ENCODE peak calls at places on chromosomes 5 and 9, in nine cellular contexts. R, F, W, H, E, M, X, C and B are unnamed samples.

GRCh38 chr9:111050819-111051218 is 12.5 kb upstream of the LPAR1 start:
- DNase-seq in R (no peak), F (peak), W (peak), H (no peak), E (peak), M (no peak), X (no peak), C (no peak), B (peak)

GRCh38 chr9:81613002-81613750 is 76.2 kb downstream of the TLE1 start:
- DNase-seq in R (peak), F (peak), W (peak), H (peak), E (peak), M (no peak), X (peak), C (no peak), B (peak)

GRCh38 chr5:67402526-67402925 is 205.9 kb upstream of the CD180 start:
- DNase-seq in R (no peak), F (no peak), W (no peak), H (no peak), E (no peak), M (no peak), X (no peak), C (no peak), B (no peak)

GRCh38 chr5:135236951-135237791 is 161.9 kb downstream of the MACROH2A1 start:
- DNase-seq in R (no peak), F (no peak), W (no peak), H (peak), E (no peak), M (no peak), X (no peak), C (no peak), B (no peak)

GRCh38 chr5:59759600-59760357 is 133.7 kb downstream of the PDE4D start:
- DNase-seq in R (no peak), F (peak), W (no peak), H (no peak), E (no peak), M (no peak), X (no peak), C (no peak), B (peak)

GRCh38 chr9:105295151-105295550 is 50.7 kb downstream of the SLC44A1 start:
- DNase-seq in R (no peak), F (no peak), W (no peak), H (no peak), E (no peak), M (no peak), X (no peak), C (no peak), B (no peak)

GRCh38 chr9:91945277-91946074 is 4.6 kb downstream of the ROR2 start:
- DNase-seq in R (no peak), F (peak), W (peak), H (no peak), E (peak), M (no peak), X (peak), C (no peak), B (peak)

GRCh38 chr5:57324159-57324558 is 150.3 kb downstream of the GPBP1 start:
- DNase-seq in R (no peak), F (no peak), W (peak), H (no peak), E (no peak), M (no peak), X (no peak), C (no peak), B (no peak)

GRCh38 chr5:135235551-135236100 is 163.4 kb downstream of the MACROH2A1 start:
- DNase-seq in R (no peak), F (no peak), W (no peak), H (peak), E (no peak), M (no peak), X (no peak), C (no peak), B (no peak)

GRCh38 chr9:72726951-72727350 is 205.5 kb downstream of the TMC1 start:
- DNase-seq in R (no peak), F (peak), W (no peak), H (no peak), E (peak), M (no peak), X (no peak), C (no peak), B (no peak)

GRCh38 chr9:91900057-91900816 is 49.8 kb downstream of the ROR2 start:
- DNase-seq in R (no peak), F (no peak), W (no peak), H (no peak), E (no peak), M (no peak), X (no peak), C (no peak), B (no peak)

GRCh38 chr9:68775003-68775730 is 70.1 kb downstream of the PIP5K1B start:
- DNase-seq in R (no peak), F (no peak), W (peak), H (no peak), E (no peak), M (no peak), X (no peak), C (no peak), B (no peak)

GRCh38 chr5:107118184-107118902 is 552.4 kb downstream of the EFNA5 start:
- DNase-seq in R (no peak), F (no peak), W (no peak), H (no peak), E (no peak), M (no peak), X (no peak), C (no peak), B (no peak)

DNA sequence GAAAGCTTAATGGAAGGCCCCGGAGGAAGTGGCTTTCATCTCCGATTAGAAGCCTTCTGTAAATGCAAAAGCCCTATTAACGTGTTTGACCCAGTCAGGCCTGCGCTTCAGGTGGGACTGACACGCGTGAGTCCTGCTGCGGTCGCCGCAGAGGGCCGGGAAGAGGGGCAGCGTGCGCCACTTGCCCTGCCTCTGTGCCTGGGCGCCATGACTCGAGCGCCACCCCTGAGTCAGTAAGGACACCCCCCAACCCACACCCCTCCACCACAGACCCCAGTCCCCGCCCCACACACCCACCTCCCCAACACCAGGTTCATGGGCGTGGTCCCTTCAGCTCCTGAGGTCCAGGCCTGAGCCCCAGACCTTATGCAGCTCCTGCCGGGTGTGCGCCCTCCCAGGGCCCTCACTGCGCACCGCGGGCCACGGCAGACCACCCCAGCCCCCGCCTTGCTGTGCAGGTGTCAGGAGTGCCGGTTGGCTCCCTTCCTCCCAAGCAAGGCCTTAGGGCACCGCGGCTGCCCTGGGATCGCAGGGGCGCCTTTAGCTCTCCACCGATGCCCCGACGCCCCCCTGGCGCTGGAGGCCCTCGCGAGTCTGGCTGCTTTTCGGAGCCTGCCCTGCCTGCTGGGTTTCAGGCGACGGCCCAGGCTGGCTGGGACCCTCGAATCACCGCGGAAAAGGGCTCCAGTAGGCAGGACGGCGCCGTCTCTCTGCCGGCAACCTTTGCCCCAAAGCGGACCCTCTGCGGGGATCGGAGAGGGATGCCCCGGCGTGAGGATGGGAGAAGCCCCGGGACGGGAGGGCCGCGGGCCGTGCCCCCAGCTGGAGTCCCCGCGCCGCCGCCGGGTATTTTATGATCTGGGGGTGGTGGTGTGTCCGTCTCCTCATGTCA is 625 bp upstream of the OLFM1 start:
- DNase-seq in R (no peak), F (no peak), W (no peak), H (no peak), E (no peak), M (no peak), X (no peak), C (no peak), B (no peak)
- H3K4me3 ChIP-seq in R (peak), F (peak), W (no peak), H (no peak), E (peak), M (peak), X (no peak), C (no peak), B (no peak)

GRCh38 chr5:138091685-138092084 is 7.9 kb downstream of the WNT8A start:
- DNase-seq in R (no peak), F (no peak), W (no peak), H (no peak), E (no peak), M (no peak), X (no peak), C (no peak), B (no peak)
- H3K4me3 ChIP-seq in R (no peak), F (no peak), W (no peak), H (no peak), E (no peak), M (no peak), X (no peak), C (no peak), B (no peak)

DNA sequence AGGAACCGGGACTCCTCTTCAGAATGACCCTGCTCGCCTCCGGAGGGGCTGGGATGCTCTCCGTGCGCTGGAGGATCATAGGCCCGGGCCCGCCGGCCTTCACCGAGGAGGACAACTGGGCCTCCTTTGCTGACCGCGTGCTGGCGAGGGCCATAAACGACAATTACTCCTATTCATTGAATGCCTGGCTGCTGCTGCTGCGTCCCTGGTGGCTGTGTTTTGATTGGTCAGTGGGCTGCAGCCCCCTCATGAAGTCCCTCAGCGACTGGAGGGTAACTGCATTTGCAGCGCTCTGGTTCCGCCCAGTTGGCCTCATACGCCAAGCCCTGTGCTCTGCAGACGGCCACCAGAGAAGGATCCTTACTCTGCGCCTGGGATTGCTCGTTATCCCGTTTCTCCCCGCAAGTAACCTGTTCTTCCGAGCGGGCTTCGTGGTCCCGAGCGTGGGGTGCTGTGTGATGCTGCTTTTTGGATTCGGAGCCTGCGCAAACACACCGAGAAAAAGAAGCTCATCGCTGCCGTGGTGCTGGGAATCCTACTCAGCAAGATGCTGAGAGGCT is 16.6 kb downstream of the OR2V1 start:
- DNase-seq in R (no peak), F (no peak), W (no peak), H (no peak), E (no peak), M (no peak), X (no peak), C (no peak), B (no peak)
- H3K4me3 ChIP-seq in R (no peak), F (no peak), W (peak), H (no peak), E (peak), M (no peak), X (no peak), C (no peak), B (no peak)

GRCh38 chr9:35033101-35033500 is 39.3 kb downstream of the VCP start:
- DNase-seq in R (no peak), F (no peak), W (no peak), H (no peak), E (no peak), M (no peak), X (no peak), C (no peak), B (no peak)

DNA sequence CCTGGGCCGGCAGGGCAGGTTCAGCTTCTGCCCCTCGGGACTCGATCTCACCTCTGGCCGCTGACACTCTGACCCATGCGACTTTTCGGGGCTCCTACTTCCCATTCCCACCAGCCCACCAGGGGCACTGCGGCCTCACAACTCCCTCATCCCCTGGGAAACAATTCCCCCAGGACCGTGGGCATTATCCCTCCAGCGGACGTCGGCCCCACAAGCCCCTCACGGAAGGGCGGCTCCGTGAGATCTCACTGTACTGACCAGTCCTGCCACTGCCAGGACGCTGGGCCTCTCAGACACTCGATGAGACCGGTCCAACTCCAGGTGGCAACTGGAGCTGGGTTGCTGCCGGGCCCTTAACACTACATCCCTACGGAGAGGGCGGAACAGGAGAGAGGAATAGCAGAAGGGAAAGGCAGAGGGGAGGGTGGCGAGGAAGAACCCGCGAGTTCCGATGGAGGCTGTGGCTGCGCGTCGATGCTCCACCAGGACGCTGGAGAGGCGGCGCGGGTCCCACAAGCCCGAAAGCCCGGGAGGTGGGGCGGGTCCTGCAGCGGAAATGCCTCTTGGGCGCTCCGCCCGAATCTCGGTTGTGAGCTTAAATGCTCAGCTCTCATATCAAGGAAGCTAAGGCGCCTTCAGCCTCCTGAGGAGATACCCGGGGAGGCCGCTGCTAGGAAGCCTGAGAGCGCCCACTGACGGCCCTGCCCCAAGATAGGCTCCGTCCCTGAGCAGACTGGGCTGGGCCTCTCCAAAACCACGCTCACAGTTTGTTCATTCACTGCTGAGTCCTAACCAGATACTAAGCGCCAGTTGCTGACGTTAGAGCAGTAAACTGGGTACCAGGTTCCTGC is 36.3 kb downstream of the VCP start:
- DNase-seq in R (peak), F (peak), W (peak), H (no peak), E (no peak), M (peak), X (peak), C (no peak), B (no peak)
- H3K4me3 ChIP-seq in R (peak), F (peak), W (peak), H (no peak), E (peak), M (peak), X (no peak), C (peak), B (peak)

GRCh38 chr9:123358181-123358894 is 2.3 kb downstream of the CRB2 start:
- DNase-seq in R (no peak), F (no peak), W (no peak), H (no peak), E (no peak), M (no peak), X (no peak), C (no peak), B (no peak)
- H3K4me3 ChIP-seq in R (no peak), F (no peak), W (no peak), H (no peak), E (no peak), M (no peak), X (no peak), C (no peak), B (no peak)

GRCh38 chr5:115844321-115844817 is 2.6 kb downstream of the AP3S1 start:
- DNase-seq in R (peak), F (no peak), W (no peak), H (no peak), E (no peak), M (no peak), X (no peak), C (no peak), B (peak)

GRCh38 chr5:115841382-115842088 is at the start of the genes AP3S1 and ATG12:
- DNase-seq in R (peak), F (peak), W (peak), H (peak), E (peak), M (peak), X (peak), C (peak), B (peak)

GRCh38 chr5:115843444-115844130 is 1.9 kb downstream of the AP3S1 start:
- DNase-seq in R (peak), F (no peak), W (no peak), H (no peak), E (no peak), M (no peak), X (no peak), C (no peak), B (no peak)

GRCh38 chr5:115842089-115842881 is 550 bp downstream of the AP3S1 start:
- DNase-seq in R (no peak), F (peak), W (no peak), H (no peak), E (peak), M (no peak), X (no peak), C (no peak), B (peak)

DNA sequence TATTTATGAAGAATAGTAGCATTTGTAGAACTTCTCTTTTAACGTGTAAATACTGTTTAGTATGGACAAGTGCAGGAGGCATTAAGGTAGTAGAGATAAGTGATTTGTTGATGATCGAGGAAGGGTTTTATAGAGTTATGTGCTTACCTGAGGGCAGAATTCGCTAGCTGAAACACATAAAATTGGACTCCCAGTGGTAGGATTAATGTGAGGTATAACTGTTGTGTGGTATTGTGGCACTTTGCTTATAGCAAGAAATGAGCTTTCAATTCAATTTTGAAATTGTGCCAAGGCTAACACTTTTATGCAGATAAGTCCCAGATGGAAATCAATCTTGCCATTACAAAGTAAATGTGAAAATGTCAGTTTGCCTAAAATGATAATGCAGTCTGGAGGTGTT is 1.2 kb downstream of the AP3S1 start:
- DNase-seq in R (no peak), F (no peak), W (no peak), H (no peak), E (no peak), M (no peak), X (no peak), C (no peak), B (peak)
- H3K4me3 ChIP-seq in R (peak), F (peak), W (peak), H (peak), E (peak), M (peak), X (peak), C (peak), B (peak)

DNA sequence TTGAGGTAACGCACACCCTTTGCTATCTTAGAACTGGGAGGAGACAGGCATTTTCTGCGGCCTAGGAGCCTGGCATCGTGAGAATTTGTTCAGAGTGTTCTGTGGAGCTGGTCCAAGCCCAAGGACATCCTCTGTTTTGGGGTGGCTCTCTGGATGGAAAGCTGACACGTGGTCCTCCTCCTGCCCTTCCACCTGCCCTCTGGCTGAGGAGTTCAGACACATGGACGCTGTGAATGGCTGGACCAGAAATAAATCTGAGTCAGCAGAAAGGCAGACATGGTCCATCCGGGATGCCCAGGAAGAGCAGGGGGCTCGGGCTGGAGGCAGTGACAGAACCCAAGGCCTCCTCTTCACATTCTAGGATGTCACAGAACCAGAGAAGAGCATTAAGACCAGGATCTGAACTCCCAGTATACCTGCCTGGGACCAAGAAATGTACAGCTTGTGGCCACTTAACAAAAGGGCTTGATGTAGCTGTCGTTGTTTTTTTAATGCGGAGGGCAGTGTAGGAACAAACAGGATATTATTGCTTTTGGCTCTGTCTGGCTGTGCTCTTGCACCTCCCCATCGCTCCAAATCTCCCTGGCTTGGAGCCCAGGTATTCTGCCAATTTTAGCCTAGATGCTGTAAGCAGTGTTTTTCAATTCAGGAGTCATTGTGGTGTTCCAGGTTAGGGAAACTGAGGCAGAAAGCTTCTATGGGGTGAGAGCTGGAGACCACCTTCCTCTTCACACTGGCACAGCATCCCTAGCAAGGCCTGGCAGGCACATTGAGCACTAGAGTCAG is 2.4 kb downstream of the CKMT2 start:
- DNase-seq in R (peak), F (peak), W (no peak), H (no peak), E (no peak), M (no peak), X (no peak), C (no peak), B (no peak)
- H3K4me3 ChIP-seq in R (peak), F (no peak), W (no peak), H (no peak), E (peak), M (no peak), X (no peak), C (no peak), B (no peak)